ENCODE peak calls at places on chromosomes 5 and 9, in four cellular contexts. One of them, this sample, is unnamed.
A peak's percentile ranks its signal among the peaks of the same experiment; 100 is the strongest.

GRCh38 chr9:138046641-138047301 is 169.2 kb downstream of the CACNA1B start:
- DNase-seq in SK-N-SH: peak; percentile 13
- DNase-seq in HCT116: no peak
- DNase-seq in A549: no peak
- DNase-seq in this sample: no peak

GRCh38 chr9:37650873-37651768 is at the start of gene FRMPD1:
- DNase-seq in SK-N-SH: peak; percentile 92
- DNase-seq in HCT116: no peak
- DNase-seq in A549: peak; percentile 33
- DNase-seq in this sample: no peak

GRCh38 chr5:31640024-31640423 is 1.1 kb downstream of the PDZD2 start:
- DNase-seq in SK-N-SH: peak; percentile 55
- DNase-seq in HCT116: no peak
- DNase-seq in A549: no peak
- DNase-seq in this sample: no peak

GRCh38 chr5:88677943-88678779 is 204.8 kb downstream of the MEF2C start:
- DNase-seq in SK-N-SH: no peak
- DNase-seq in HCT116: no peak
- DNase-seq in A549: no peak
- DNase-seq in this sample: no peak

GRCh38 chr5:150485770-150486401 is 22.0 kb upstream of the NDST1 start:
- DNase-seq in SK-N-SH: peak; percentile 93
- DNase-seq in HCT116: no peak
- DNase-seq in A549: peak; percentile 48
- DNase-seq in this sample: no peak

GRCh38 chr5:181187500-181188213 is 17.3 kb downstream of the TRIM7 start:
- DNase-seq in SK-N-SH: peak; percentile 78
- DNase-seq in HCT116: peak; percentile 86
- DNase-seq in A549: peak; percentile 94
- DNase-seq in this sample: peak; percentile 95

GRCh38 chr9:134066923-134067851 is 639 bp downstream of the BRD3 start:
- DNase-seq in SK-N-SH: peak; percentile 81
- DNase-seq in HCT116: no peak
- DNase-seq in A549: peak; percentile 39
- DNase-seq in this sample: no peak

GRCh38 chr9:124749811-124750210 is 21.3 kb downstream of the NR6A1 start:
- DNase-seq in SK-N-SH: no peak
- DNase-seq in HCT116: no peak
- DNase-seq in A549: no peak
- DNase-seq in this sample: no peak

GRCh38 chr5:109866051-109866450 is 176.3 kb downstream of the MAN2A1 start:
- DNase-seq in SK-N-SH: no peak
- DNase-seq in HCT116: no peak
- DNase-seq in A549: no peak
- DNase-seq in this sample: peak; percentile 84

GRCh38 chr9:133683494-133684460 is 47.6 kb downstream of the DBH start:
- DNase-seq in SK-N-SH: peak; percentile 93
- DNase-seq in HCT116: no peak
- DNase-seq in A549: no peak
- DNase-seq in this sample: no peak

GRCh38 chr5:132496631-132497487 is 6.3 kb upstream of the IRF1 start:
- DNase-seq in SK-N-SH: peak; percentile 96
- DNase-seq in HCT116: no peak
- DNase-seq in A549: peak; percentile 87
- DNase-seq in this sample: no peak

GRCh38 chr9:38718148-38718547 is 1.8 kb downstream of the FAM240B start:
- DNase-seq in SK-N-SH: no peak
- DNase-seq in HCT116: no peak
- DNase-seq in A549: no peak
- DNase-seq in this sample: no peak

GRCh38 chr5:16518606-16519005 is 53.0 kb upstream of the ZNF622 start:
- DNase-seq in SK-N-SH: no peak
- DNase-seq in HCT116: no peak
- DNase-seq in A549: no peak
- DNase-seq in this sample: no peak

GRCh38 chr9:26637101-26637500 is 255.5 kb downstream of the CAAP1 start:
- DNase-seq in SK-N-SH: no peak
- DNase-seq in HCT116: no peak
- DNase-seq in A549: no peak
- DNase-seq in this sample: no peak

GRCh38 chr5:54090495-54091084 is 219.8 kb downstream of the ARL15 start:
- DNase-seq in SK-N-SH: no peak
- DNase-seq in HCT116: peak; percentile 15
- DNase-seq in A549: peak; percentile 72
- DNase-seq in this sample: no peak

GRCh38 chr9:93124793-93125192 is 9.3 kb downstream of the NINJ1 start:
- DNase-seq in SK-N-SH: no peak
- DNase-seq in HCT116: no peak
- DNase-seq in A549: no peak
- DNase-seq in this sample: no peak

GRCh38 chr5:141882594-141883183 is 4.5 kb upstream of the PCDH1 start:
- DNase-seq in SK-N-SH: peak; percentile 83
- DNase-seq in HCT116: no peak
- DNase-seq in A549: no peak
- DNase-seq in this sample: no peak

GRCh38 chr5:131171276-131171815 is 602 bp downstream of the LYRM7 start:
- DNase-seq in SK-N-SH: no peak
- DNase-seq in HCT116: no peak
- DNase-seq in A549: no peak
- DNase-seq in this sample: no peak

GRCh38 chr5:40291338-40291737 is 388.4 kb upstream of the PTGER4 start:
- DNase-seq in SK-N-SH: no peak
- DNase-seq in HCT116: no peak
- DNase-seq in A549: no peak
- DNase-seq in this sample: no peak

GRCh38 chr5:131193106-131193505 is 22.4 kb downstream of the LYRM7 start:
- DNase-seq in SK-N-SH: no peak
- DNase-seq in HCT116: no peak
- DNase-seq in A549: no peak
- DNase-seq in this sample: no peak

GRCh38 chr5:179542170-179542569 is 8.2 kb upstream of the RUFY1 start:
- DNase-seq in SK-N-SH: no peak
- DNase-seq in HCT116: no peak
- DNase-seq in A549: no peak
- DNase-seq in this sample: no peak

GRCh38 chr5:132485641-132486317 is 4.8 kb downstream of the IRF1 start:
- DNase-seq in SK-N-SH: no peak
- DNase-seq in HCT116: no peak
- DNase-seq in A549: no peak
- DNase-seq in this sample: no peak

GRCh38 chr9:137370865-137371520 is 52.0 kb downstream of the EXD3 start:
- DNase-seq in SK-N-SH: no peak
- DNase-seq in HCT116: no peak
- DNase-seq in A549: no peak
- DNase-seq in this sample: no peak

GRCh38 chr5:113029614-113030013 is 53.0 kb downstream of the DCP2 start:
- DNase-seq in SK-N-SH: no peak
- DNase-seq in HCT116: no peak
- DNase-seq in A549: no peak
- DNase-seq in this sample: no peak

GRCh38 chr5:129069316-129069715 is 25.2 kb upstream of the ISOC1 start:
- DNase-seq in SK-N-SH: no peak
- DNase-seq in HCT116: no peak
- DNase-seq in A549: no peak
- DNase-seq in this sample: no peak

GRCh38 chr5:52800394-52801213 is 12.9 kb downstream of the ITGA1 start:
- DNase-seq in SK-N-SH: peak; percentile 46
- DNase-seq in HCT116: no peak
- DNase-seq in A549: peak; percentile 73
- DNase-seq in this sample: peak; percentile 46

GRCh38 chr9:136050706-136051567 is 44.2 kb downstream of the NACC2 start:
- DNase-seq in SK-N-SH: peak; percentile 81
- DNase-seq in HCT116: no peak
- DNase-seq in A549: no peak
- DNase-seq in this sample: no peak

GRCh38 chr9:749712-750111 is 91.8 kb upstream of the DMRT1 start:
- DNase-seq in SK-N-SH: no peak
- DNase-seq in HCT116: no peak
- DNase-seq in A549: no peak
- DNase-seq in this sample: no peak

GRCh38 chr9:136107953-136108647 is 10.6 kb downstream of the TMEM250 start:
- DNase-seq in SK-N-SH: no peak
- DNase-seq in HCT116: no peak
- DNase-seq in A549: no peak
- DNase-seq in this sample: no peak

GRCh38 chr9:26326473-26327044 is 566.0 kb downstream of the CAAP1 start:
- DNase-seq in SK-N-SH: peak; percentile 44
- DNase-seq in HCT116: peak; percentile 15
- DNase-seq in A549: peak; percentile 72
- DNase-seq in this sample: peak; percentile 28

GRCh38 chr5:132310141-132310834 is 16.1 kb downstream of the SLC22A4 start:
- DNase-seq in SK-N-SH: no peak
- DNase-seq in HCT116: no peak
- DNase-seq in A549: no peak
- DNase-seq in this sample: no peak

GRCh38 chr9:110452227-110452801 is 114.7 kb upstream of the TXNDC8 start:
- DNase-seq in SK-N-SH: no peak
- DNase-seq in HCT116: no peak
- DNase-seq in A549: peak; percentile 11
- DNase-seq in this sample: no peak

GRCh38 chr9:10366171-10366779 is 246.5 kb downstream of the PTPRD start:
- DNase-seq in SK-N-SH: peak; percentile 12
- DNase-seq in HCT116: peak; percentile 2
- DNase-seq in A549: peak; percentile 29
- DNase-seq in this sample: peak; percentile 18

GRCh38 chr5:179357036-179357435 is 11.8 kb upstream of the ADAMTS2 start:
- DNase-seq in SK-N-SH: no peak
- DNase-seq in HCT116: no peak
- DNase-seq in A549: no peak
- DNase-seq in this sample: no peak

GRCh38 chr5:124263172-124263571 is 483.3 kb downstream of the ZNF608 start:
- DNase-seq in SK-N-SH: no peak
- DNase-seq in HCT116: no peak
- DNase-seq in A549: no peak
- DNase-seq in this sample: no peak

GRCh38 chr5:44002381-44002901 is 386.8 kb downstream of the FGF10 start:
- DNase-seq in SK-N-SH: no peak
- DNase-seq in HCT116: peak; percentile 2
- DNase-seq in A549: peak; percentile 61
- DNase-seq in this sample: peak; percentile 81

GRCh38 chr9:94945191-94946144 is 219.0 kb downstream of the AOPEP start:
- DNase-seq in SK-N-SH: no peak
- DNase-seq in HCT116: no peak
- DNase-seq in A549: peak; percentile 81
- DNase-seq in this sample: peak; percentile 25

GRCh38 chr9:94944623-94945022 is 218.1 kb downstream of the AOPEP start:
- DNase-seq in SK-N-SH: no peak
- DNase-seq in HCT116: no peak
- DNase-seq in A549: no peak
- DNase-seq in this sample: no peak

GRCh38 chr9:94938384-94938783 is 211.9 kb downstream of the AOPEP start:
- DNase-seq in SK-N-SH: no peak
- DNase-seq in HCT116: no peak
- DNase-seq in A549: no peak
- DNase-seq in this sample: no peak

GRCh38 chr9:94937214-94937903 is 210.9 kb downstream of the AOPEP start:
- DNase-seq in SK-N-SH: no peak
- DNase-seq in HCT116: no peak
- DNase-seq in A549: peak; percentile 86
- DNase-seq in this sample: no peak

GRCh38 chr9:94941211-94941875 is 214.8 kb downstream of the AOPEP start:
- DNase-seq in SK-N-SH: no peak
- DNase-seq in HCT116: no peak
- DNase-seq in A549: peak; percentile 91
- DNase-seq in this sample: no peak
- TF ChIP-seq REST in SK-N-SH: no peak
- TF ChIP-seq REST in HCT116: no peak
- TF ChIP-seq REST in A549: no peak
- TF ChIP-seq REST in this sample: no peak

GRCh38 chr9:35538361-35539234 is 48.7 kb downstream of the RUSC2 start:
- DNase-seq in SK-N-SH: peak; percentile 86
- DNase-seq in HCT116: no peak
- DNase-seq in A549: no peak
- DNase-seq in this sample: no peak
- H3K4me1 ChIP-seq in SK-N-SH: peaks cover 5% of the 10 kb centered on the region
- H3K4me1 ChIP-seq in HCT116: no peaks in the 10 kb centered on the region
- H3K4me1 ChIP-seq in A549: peaks cover 63% of the 10 kb centered on the region
- H3K4me1 ChIP-seq in this sample: peaks cover 16% of the 10 kb centered on the region

GRCh38 chr9:88782931-88783451 is 208.3 kb upstream of the S1PR3 start:
- DNase-seq in SK-N-SH: no peak
- DNase-seq in HCT116: no peak
- DNase-seq in A549: no peak
- DNase-seq in this sample: no peak
- TF ChIP-seq REST in SK-N-SH: no peak
- TF ChIP-seq REST in HCT116: no peak
- TF ChIP-seq REST in A549: no peak
- TF ChIP-seq REST in this sample: no peak

DNA sequence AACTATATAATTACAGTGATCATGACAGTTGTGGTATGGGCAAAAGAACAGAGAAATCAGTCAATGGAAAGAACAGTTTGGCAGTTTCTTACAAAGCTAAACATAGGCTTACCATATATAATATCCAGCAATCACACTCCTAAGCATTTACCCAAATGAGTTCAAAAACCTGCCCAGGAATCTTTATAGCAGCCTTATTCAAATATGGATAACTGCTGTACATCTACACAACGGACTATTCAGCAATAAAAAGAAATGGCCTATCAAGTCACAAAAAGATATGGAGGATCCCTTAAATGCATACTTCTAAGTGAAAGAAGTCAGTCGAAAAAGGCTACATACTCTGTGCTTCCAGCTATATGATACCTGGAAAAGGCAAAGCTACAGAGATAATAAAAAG is 36.6 kb downstream of the ERMP1 start:
- DNase-seq in SK-N-SH: no peak
- DNase-seq in HCT116: no peak
- DNase-seq in A549: no peak
- DNase-seq in this sample: no peak
- H3K4me1 ChIP-seq in SK-N-SH: no peaks in the 10 kb centered on the region
- H3K4me1 ChIP-seq in HCT116: no peaks in the 10 kb centered on the region
- H3K4me1 ChIP-seq in A549: peaks cover 10% of the 10 kb centered on the region
- H3K4me1 ChIP-seq in this sample: no peaks in the 10 kb centered on the region

DNA sequence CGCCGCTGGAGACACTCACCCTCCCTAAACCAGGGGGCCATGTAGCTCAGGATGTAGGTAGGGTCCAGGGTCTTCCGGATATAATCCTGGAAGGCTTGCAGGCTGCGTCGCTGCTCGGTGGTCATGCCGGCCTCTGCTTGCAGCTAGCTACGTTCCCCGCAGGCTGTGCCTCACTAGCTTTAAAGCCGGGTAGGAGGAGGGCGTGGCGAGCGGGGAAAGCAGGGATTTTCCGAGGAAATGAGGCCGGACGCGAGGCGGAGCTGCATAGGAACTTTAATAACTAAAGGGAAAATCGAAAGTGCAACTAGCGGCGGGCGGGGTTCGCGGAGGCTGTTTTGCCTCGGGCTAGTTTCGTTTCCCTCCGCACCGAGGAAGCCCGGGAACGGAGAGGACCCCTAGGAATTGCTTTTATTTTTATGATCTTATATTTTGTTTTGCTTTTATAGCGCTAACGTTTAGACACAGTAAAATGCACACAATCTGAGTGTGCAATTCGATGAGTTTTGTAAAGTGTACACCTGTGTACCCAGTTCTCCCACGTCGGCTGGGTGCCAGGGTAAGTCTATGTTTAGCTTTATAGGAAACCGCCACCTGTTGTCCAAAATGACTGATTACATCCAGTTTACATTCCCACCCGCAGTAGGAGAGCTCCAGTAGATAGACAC is at the start of gene RIGI:
- DNase-seq in SK-N-SH: peak; percentile 64
- DNase-seq in HCT116: peak; percentile 85
- DNase-seq in A549: peak; percentile 85
- DNase-seq in this sample: peak; percentile 85
- TF ChIP-seq REST in SK-N-SH: no peak
- TF ChIP-seq REST in HCT116: no peak
- TF ChIP-seq REST in A549: no peak
- TF ChIP-seq REST in this sample: no peak

This sample was measured in Panc1.